ENCODE peak calls at places on chromosomes 6 and 20, in five cellular contexts. N is IMR-90, S is astrocyte of the spinal cord, T is GM13977, X is pancreas. U is an unnamed sample.

GRCh38 chr20:11355338-11355737 is 562.4 kb upstream of the BTBD3 start:
- DNase-seq in N (no peak), T (no peak), X (no peak), S (no peak), U (no peak)

GRCh38 chr6:34213772-34214171 is 22.9 kb upstream of the HMGA1 start:
- DNase-seq in X (no peak), S (no peak), N (peak), T (no peak), U (no peak)

GRCh38 chr6:3026811-3027626 is 27.3 kb downstream of the NQO2 start:
- DNase-seq in X (no peak), T (peak), N (peak), S (no peak), U (no peak)

GRCh38 chr6:118134257-118134656 is 227.2 kb downstream of the SLC35F1 start:
- DNase-seq in T (no peak), S (no peak), N (no peak), X (no peak), U (no peak)

GRCh38 chr6:77334093-77334492 is 129.2 kb downstream of the HTR1B start:
- DNase-seq in X (no peak), N (no peak), S (no peak), T (no peak), U (no peak)

GRCh38 chr20:57998981-57999464 is 229.4 kb downstream of the ANKRD60 start:
- DNase-seq in S (no peak), T (no peak), N (no peak), X (no peak), U (no peak)

GRCh38 chr6:3534599-3534998 is 77.7 kb upstream of the SLC22A23 start:
- DNase-seq in T (no peak), N (peak), S (peak), X (no peak), U (no peak)

GRCh38 chr20:14853079-14853478 is 515.7 kb upstream of the FLRT3 start:
- DNase-seq in N (no peak), T (no peak), S (no peak), X (no peak), U (no peak)

GRCh38 chr6:120764312-120764711 is 570.0 kb downstream of the TBC1D32 start:
- DNase-seq in S (no peak), T (no peak), N (no peak), X (no peak), U (no peak)

GRCh38 chr20:1434571-1435336 is 31.9 kb downstream of the NSFL1C start:
- DNase-seq in T (peak), X (no peak), N (peak), S (peak), U (no peak)

GRCh38 chr20:41453006-41453950 is 86.7 kb upstream of the EMILIN3 start:
- DNase-seq in T (no peak), N (no peak), X (no peak), S (no peak), U (no peak)

GRCh38 chr6:130324657-130325056 is 41.2 kb upstream of the TMEM200A start:
- DNase-seq in X (no peak), T (no peak), S (peak), N (peak), U (no peak)

GRCh38 chr20:36149469-36149868 is 5.1 kb upstream of the EPB41L1 start:
- DNase-seq in T (no peak), X (no peak), N (no peak), S (no peak), U (no peak)

GRCh38 chr20:43191946-43192847 is 2.5 kb upstream of the PTPRT start:
- DNase-seq in N (no peak), T (peak), X (peak), S (no peak), U (no peak)

GRCh38 chr20:17495826-17496225 is 35.4 kb downstream of the BFSP1 start:
- DNase-seq in T (no peak), X (no peak), S (no peak), N (no peak), U (no peak)

GRCh38 chr6:148502083-148502772 is 159.6 kb downstream of the SASH1 start:
- DNase-seq in N (peak), S (no peak), T (no peak), X (no peak), U (no peak)

GRCh38 chr6:38876470-38876869 is 161.4 kb downstream of the DNAH8 start:
- DNase-seq in T (peak), N (no peak), S (peak), X (no peak), U (no peak)

GRCh38 chr6:37540390-37540789 is 40.7 kb upstream of the CCDC167 start:
- DNase-seq in N (no peak), T (no peak), X (no peak), S (no peak), U (no peak)

GRCh38 chr6:104784884-104785283 is 74.8 kb downstream of the HACE1 start:
- DNase-seq in T (no peak), X (no peak), N (peak), S (peak), U (no peak)

GRCh38 chr6:126112171-126112632 is 125.9 kb downstream of the TRMT11 start:
- DNase-seq in N (peak), X (no peak), S (peak), T (no peak), U (no peak)

GRCh38 chr6:1892716-1893115 is 283.0 kb downstream of the FOXC1 start:
- DNase-seq in N (no peak), S (no peak), T (no peak), X (no peak), U (no peak)

GRCh38 chr6:1894954-1895353 is 285.2 kb downstream of the FOXC1 start:
- DNase-seq in S (no peak), X (peak), T (no peak), N (no peak), U (no peak)

GRCh38 chr6:1895721-1896120 is 286.0 kb downstream of the FOXC1 start:
- DNase-seq in X (no peak), S (no peak), T (no peak), N (peak), U (no peak)

GRCh38 chr6:1890987-1891386 is 281.3 kb downstream of the FOXC1 start:
- DNase-seq in T (no peak), S (no peak), N (no peak), X (no peak), U (no peak)

DNA sequence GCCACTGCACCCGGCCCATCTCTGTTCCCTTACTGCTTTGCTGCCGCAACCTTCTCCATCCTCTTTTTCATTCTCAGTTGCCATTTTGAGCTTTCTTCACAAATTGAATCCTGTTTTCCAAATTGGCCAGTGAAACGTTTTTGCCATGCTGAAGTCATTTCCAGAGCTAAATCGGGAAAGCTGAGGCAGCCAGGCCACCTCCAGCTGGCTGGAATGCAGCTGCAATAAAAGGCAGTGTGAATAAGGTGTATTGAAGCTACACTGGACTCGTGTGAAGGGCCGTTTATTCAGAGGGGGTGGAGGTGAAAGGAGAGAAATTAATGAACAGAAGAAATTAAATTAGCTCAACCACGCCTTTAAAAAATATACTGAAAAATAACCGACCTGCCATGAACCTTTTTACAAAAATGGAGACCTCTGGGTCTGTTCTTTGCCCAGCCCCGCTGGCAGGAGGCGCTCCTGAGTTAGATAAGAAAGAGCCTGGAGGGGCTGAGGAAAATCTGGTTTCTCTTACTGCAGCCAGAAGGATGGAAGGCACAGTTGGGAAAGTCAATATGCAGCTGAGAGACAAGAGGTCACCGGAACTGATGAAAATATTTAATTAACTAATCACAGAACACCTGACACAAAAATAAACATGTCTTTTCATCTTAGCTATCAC is 283.9 kb downstream of the FOXC1 start:
- DNase-seq in N (no peak), S (no peak), T (no peak), X (no peak), U (no peak)
- TF ChIP-seq CTCF in N (peak), S (peak), T (peak), X (no peak), U (no peak)

GRCh38 chr6:68958327-68958726 is 323.2 kb downstream of the ADGRB3 start:
- DNase-seq in N (no peak), T (no peak), X (no peak), S (no peak), U (no peak)
- TF ChIP-seq CTCF in N (no peak), T (peak), X (no peak), S (no peak), U (no peak)

GRCh38 chr20:63296411-63297299 is 3.7 kb downstream of the COL20A1 start:
- DNase-seq in T (no peak), S (no peak), X (no peak), N (no peak), U (no peak)

GRCh38 chr20:63295018-63295417 is 2.0 kb downstream of the COL20A1 start:
- DNase-seq in X (no peak), T (no peak), S (no peak), N (no peak), U (no peak)

GRCh38 chr20:63295846-63296245 is 2.9 kb downstream of the COL20A1 start:
- DNase-seq in T (no peak), X (no peak), N (no peak), S (no peak), U (no peak)

GRCh38 chr20:63294536-63294900 is 1.5 kb downstream of the COL20A1 start:
- DNase-seq in N (no peak), S (no peak), T (no peak), X (no peak), U (no peak)

DNA sequence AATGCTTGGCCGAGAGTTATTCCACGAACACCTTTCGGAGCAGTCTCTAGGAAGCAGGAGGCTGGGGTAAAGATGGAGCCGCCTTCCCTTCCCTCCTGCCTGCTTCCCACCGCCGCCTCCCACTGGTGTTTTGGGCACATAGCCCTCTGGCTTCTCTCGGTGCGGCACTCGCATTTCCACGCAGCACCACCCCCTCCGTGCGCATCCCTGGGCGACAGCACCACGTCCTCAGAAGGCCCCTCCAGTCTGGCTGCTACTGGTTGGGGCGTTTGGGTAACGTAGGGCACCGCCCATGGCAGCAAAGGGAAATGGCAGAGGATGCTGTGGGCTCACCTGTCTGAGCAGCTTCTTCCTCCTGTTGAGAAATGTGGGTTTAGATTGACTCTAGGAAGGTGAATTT is 2.4 kb downstream of the COL20A1 start:
- DNase-seq in N (no peak), X (no peak), T (no peak), S (no peak), U (no peak)
- TF ChIP-seq CTCF in N (no peak), X (no peak), T (no peak), S (peak), U (no peak)

GRCh38 chr6:154996841-154997311 is 1.8 kb downstream of the TIAM2 start:
- DNase-seq in N (no peak), S (no peak), T (no peak), X (no peak), U (no peak)

GRCh38 chr6:154994881-154995240 is 254 bp upstream of the TIAM2 start:
- DNase-seq in T (peak), N (no peak), S (no peak), X (no peak), U (no peak)

GRCh38 chr6:154993026-154993425 is 2.1 kb upstream of the TIAM2 start:
- DNase-seq in X (no peak), S (no peak), N (no peak), T (no peak), U (no peak)

GRCh38 chr6:154993710-154994109 is 1.4 kb upstream of the TIAM2 start:
- DNase-seq in N (no peak), S (no peak), X (no peak), T (no peak), U (no peak)

GRCh38 chr6:154995241-154996162 is at the start of gene TIAM2:
- DNase-seq in N (no peak), X (no peak), T (peak), S (peak), U (no peak)
- TF ChIP-seq CTCF in N (peak), X (no peak), T (no peak), S (no peak), U (no peak)

GRCh38 chr6:25239498-25239897 is 39.7 kb upstream of the CARMIL1 start:
- DNase-seq in T (no peak), S (no peak), N (no peak), X (no peak), U (no peak)

GRCh38 chr6:25237579-25237978 is 41.6 kb upstream of the CARMIL1 start:
- DNase-seq in S (no peak), N (peak), X (no peak), T (no peak), U (no peak)

GRCh38 chr6:25244865-25245264 is 34.3 kb upstream of the CARMIL1 start:
- DNase-seq in N (no peak), T (no peak), X (no peak), S (no peak), U (no peak)

GRCh38 chr6:25242567-25242966 is 36.6 kb upstream of the CARMIL1 start:
- DNase-seq in X (no peak), S (no peak), N (no peak), T (no peak), U (no peak)

GRCh38 chr6:25239059-25239458 is 40.1 kb upstream of the CARMIL1 start:
- DNase-seq in S (no peak), X (no peak), N (no peak), T (no peak), U (no peak)
- TF ChIP-seq CTCF in S (no peak), X (no peak), N (no peak), T (no peak), U (no peak)

GRCh38 chr6:32608374-32608773 is 18.7 kb upstream of the HLA-DRB1 start:
- DNase-seq in T (no peak), S (no peak), X (no peak), N (no peak), U (no peak)
- TF ChIP-seq CTCF in T (no peak), S (no peak), X (no peak), N (no peak), U (no peak)

U was measured in omental fat pad.